ENCODE peak calls at places on chromosomes 1 and 21, in six cellular contexts. One of them, this sample, is unnamed.

GRCh38 chr1:65979145-65979544 is 186.4 kb downstream of the PDE4B start:
- DNase-seq in CD8-positive, alpha-beta T cell: no peak
- DNase-seq in lung: no peak
- DNase-seq in spleen: no peak
- DNase-seq in epithelial cell of esophagus: no peak
- DNase-seq in DND-41: no peak
- DNase-seq in this sample: no peak

GRCh38 chr21:44985441-44986401 is 45.9 kb downstream of the SLX9 start:
- DNase-seq in CD8-positive, alpha-beta T cell: no peak
- DNase-seq in DND-41: no peak
- DNase-seq in epithelial cell of esophagus: no peak
- DNase-seq in lung: no peak
- DNase-seq in spleen: peak
- DNase-seq in this sample: no peak

GRCh38 chr1:228064741-228065542 is 17.6 kb upstream of the ARF1 start:
- DNase-seq in CD8-positive, alpha-beta T cell: no peak
- DNase-seq in DND-41: no peak
- DNase-seq in epithelial cell of esophagus: no peak
- DNase-seq in lung: no peak
- DNase-seq in spleen: peak
- DNase-seq in this sample: no peak

GRCh38 chr1:29180497-29181412 is 945 bp downstream of the SRSF4 start:
- DNase-seq in CD8-positive, alpha-beta T cell: no peak
- DNase-seq in DND-41: no peak
- DNase-seq in lung: no peak
- DNase-seq in spleen: no peak
- DNase-seq in epithelial cell of esophagus: peak
- DNase-seq in this sample: peak

GRCh38 chr21:39676054-39676771 is 63.5 kb downstream of the B3GALT5 start:
- DNase-seq in spleen: no peak
- DNase-seq in DND-41: no peak
- DNase-seq in epithelial cell of esophagus: peak
- DNase-seq in CD8-positive, alpha-beta T cell: no peak
- DNase-seq in lung: no peak
- DNase-seq in this sample: peak

GRCh38 chr21:38833122-38833521 is 27.4 kb downstream of the ETS2 start:
- DNase-seq in CD8-positive, alpha-beta T cell: no peak
- DNase-seq in DND-41: no peak
- DNase-seq in lung: no peak
- DNase-seq in epithelial cell of esophagus: no peak
- DNase-seq in spleen: no peak
- DNase-seq in this sample: no peak

GRCh38 chr21:38351961-38352521 is 95.2 kb downstream of the KCNJ15 start:
- DNase-seq in spleen: no peak
- DNase-seq in epithelial cell of esophagus: peak
- DNase-seq in lung: no peak
- DNase-seq in DND-41: no peak
- DNase-seq in CD8-positive, alpha-beta T cell: no peak
- DNase-seq in this sample: no peak

GRCh38 chr1:76713535-76713934 is 153.7 kb upstream of the ST6GALNAC5 start:
- DNase-seq in DND-41: no peak
- DNase-seq in spleen: no peak
- DNase-seq in CD8-positive, alpha-beta T cell: no peak
- DNase-seq in epithelial cell of esophagus: no peak
- DNase-seq in lung: no peak
- DNase-seq in this sample: no peak

GRCh38 chr1:228804640-228805413 is 69.5 kb downstream of the RHOU start:
- DNase-seq in spleen: no peak
- DNase-seq in epithelial cell of esophagus: no peak
- DNase-seq in lung: no peak
- DNase-seq in DND-41: peak
- DNase-seq in CD8-positive, alpha-beta T cell: no peak
- DNase-seq in this sample: peak

GRCh38 chr1:112268408-112268807 is 127.6 kb upstream of the CTTNBP2NL start:
- DNase-seq in lung: no peak
- DNase-seq in spleen: no peak
- DNase-seq in DND-41: no peak
- DNase-seq in epithelial cell of esophagus: peak
- DNase-seq in CD8-positive, alpha-beta T cell: no peak
- DNase-seq in this sample: no peak

GRCh38 chr1:174358344-174358743 is 89.4 kb upstream of the GPR52 start:
- DNase-seq in spleen: no peak
- DNase-seq in CD8-positive, alpha-beta T cell: no peak
- DNase-seq in DND-41: no peak
- DNase-seq in lung: no peak
- DNase-seq in epithelial cell of esophagus: peak
- DNase-seq in this sample: no peak

GRCh38 chr1:10399487-10399917 is 638 bp downstream of the PGD start:
- DNase-seq in CD8-positive, alpha-beta T cell: no peak
- DNase-seq in spleen: peak
- DNase-seq in DND-41: no peak
- DNase-seq in epithelial cell of esophagus: peak
- DNase-seq in lung: no peak
- DNase-seq in this sample: no peak

GRCh38 chr1:107196973-107197562 is 56.2 kb downstream of the NTNG1 start:
- DNase-seq in lung: no peak
- DNase-seq in CD8-positive, alpha-beta T cell: no peak
- DNase-seq in epithelial cell of esophagus: peak
- DNase-seq in spleen: no peak
- DNase-seq in DND-41: peak
- DNase-seq in this sample: peak

GRCh38 chr1:29043270-29043971 is 80.3 kb downstream of the TMEM200B start:
- DNase-seq in CD8-positive, alpha-beta T cell: no peak
- DNase-seq in lung: no peak
- DNase-seq in DND-41: no peak
- DNase-seq in spleen: no peak
- DNase-seq in epithelial cell of esophagus: no peak
- DNase-seq in this sample: no peak

GRCh38 chr1:78676347-78676982 is 26.8 kb downstream of the IFI44 start:
- DNase-seq in CD8-positive, alpha-beta T cell: no peak
- DNase-seq in lung: peak
- DNase-seq in DND-41: peak
- DNase-seq in spleen: no peak
- DNase-seq in epithelial cell of esophagus: peak
- DNase-seq in this sample: peak

GRCh38 chr21:33866851-33867250 is 48.8 kb downstream of the ATP5PO start:
- DNase-seq in epithelial cell of esophagus: no peak
- DNase-seq in CD8-positive, alpha-beta T cell: no peak
- DNase-seq in spleen: peak
- DNase-seq in lung: no peak
- DNase-seq in DND-41: no peak
- DNase-seq in this sample: no peak

GRCh38 chr1:3675436-3675835 is 23.1 kb downstream of the TP73 start:
- DNase-seq in lung: no peak
- DNase-seq in DND-41: no peak
- DNase-seq in CD8-positive, alpha-beta T cell: no peak
- DNase-seq in epithelial cell of esophagus: no peak
- DNase-seq in spleen: peak
- DNase-seq in this sample: no peak

DNA sequence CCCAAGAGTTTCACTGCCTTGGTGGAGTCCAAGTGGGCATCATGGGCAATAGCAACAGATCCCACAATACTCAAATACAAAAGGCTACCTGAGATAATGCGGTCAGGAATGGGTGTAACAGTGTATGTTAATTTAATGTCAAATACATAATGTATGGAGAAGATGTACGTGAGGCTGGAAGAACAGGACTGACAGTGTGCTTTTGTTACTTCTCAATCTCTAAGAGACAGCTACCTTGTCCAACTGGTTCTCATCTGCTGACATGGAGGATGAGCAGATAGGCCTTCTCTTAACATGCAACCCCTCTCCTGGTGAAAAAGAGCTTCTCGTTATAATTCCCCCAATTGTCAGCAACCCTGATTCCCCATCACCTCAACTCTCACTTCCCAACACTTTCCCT is 167.1 kb downstream of the APP start:
- DNase-seq in CD8-positive, alpha-beta T cell: no peak
- DNase-seq in spleen: no peak
- DNase-seq in DND-41: no peak
- DNase-seq in epithelial cell of esophagus: peak
- DNase-seq in lung: no peak
- DNase-seq in this sample: no peak
- TF ChIP-seq CTCF in CD8-positive, alpha-beta T cell: no peak
- TF ChIP-seq CTCF in spleen: no peak
- TF ChIP-seq CTCF in DND-41: no peak
- TF ChIP-seq CTCF in epithelial cell of esophagus: no peak
- TF ChIP-seq CTCF in lung: no peak
- TF ChIP-seq CTCF in this sample: no peak

GRCh38 chr1:26094076-26094669 is 17.5 kb upstream of the PDIK1L start:
- DNase-seq in epithelial cell of esophagus: no peak
- DNase-seq in CD8-positive, alpha-beta T cell: no peak
- DNase-seq in spleen: no peak
- DNase-seq in DND-41: no peak
- DNase-seq in lung: no peak
- DNase-seq in this sample: no peak
- H3K4me3 ChIP-seq in epithelial cell of esophagus: no peak
- H3K4me3 ChIP-seq in CD8-positive, alpha-beta T cell: no peak
- H3K4me3 ChIP-seq in spleen: no peak
- H3K4me3 ChIP-seq in DND-41: no peak
- H3K4me3 ChIP-seq in lung: no peak
- H3K4me3 ChIP-seq in this sample: no peak

DNA sequence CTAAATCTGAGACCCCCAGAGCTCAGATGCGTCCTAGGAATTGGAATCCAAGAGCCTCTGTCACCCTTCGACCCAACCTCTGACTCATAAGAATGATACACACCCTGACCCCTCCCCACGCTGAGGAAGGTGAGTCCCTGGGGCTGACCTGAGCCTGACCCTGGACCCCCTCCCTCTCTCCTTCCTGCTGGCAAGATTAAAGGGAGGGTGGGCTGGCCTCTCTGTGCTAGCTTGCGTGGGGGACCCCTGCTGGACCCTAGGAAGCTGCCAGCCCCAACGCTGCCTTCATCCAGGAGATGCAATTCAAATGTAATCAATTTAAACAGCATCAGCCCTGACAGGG is 627 bp downstream of the PLEKHA6 start:
- DNase-seq in spleen: no peak
- DNase-seq in DND-41: no peak
- DNase-seq in CD8-positive, alpha-beta T cell: no peak
- DNase-seq in epithelial cell of esophagus: no peak
- DNase-seq in lung: no peak
- DNase-seq in this sample: no peak
- TF ChIP-seq CTCF in spleen: no peak
- TF ChIP-seq CTCF in DND-41: no peak
- TF ChIP-seq CTCF in CD8-positive, alpha-beta T cell: no peak
- TF ChIP-seq CTCF in epithelial cell of esophagus: no peak
- TF ChIP-seq CTCF in lung: no peak
- TF ChIP-seq CTCF in this sample: no peak

DNA sequence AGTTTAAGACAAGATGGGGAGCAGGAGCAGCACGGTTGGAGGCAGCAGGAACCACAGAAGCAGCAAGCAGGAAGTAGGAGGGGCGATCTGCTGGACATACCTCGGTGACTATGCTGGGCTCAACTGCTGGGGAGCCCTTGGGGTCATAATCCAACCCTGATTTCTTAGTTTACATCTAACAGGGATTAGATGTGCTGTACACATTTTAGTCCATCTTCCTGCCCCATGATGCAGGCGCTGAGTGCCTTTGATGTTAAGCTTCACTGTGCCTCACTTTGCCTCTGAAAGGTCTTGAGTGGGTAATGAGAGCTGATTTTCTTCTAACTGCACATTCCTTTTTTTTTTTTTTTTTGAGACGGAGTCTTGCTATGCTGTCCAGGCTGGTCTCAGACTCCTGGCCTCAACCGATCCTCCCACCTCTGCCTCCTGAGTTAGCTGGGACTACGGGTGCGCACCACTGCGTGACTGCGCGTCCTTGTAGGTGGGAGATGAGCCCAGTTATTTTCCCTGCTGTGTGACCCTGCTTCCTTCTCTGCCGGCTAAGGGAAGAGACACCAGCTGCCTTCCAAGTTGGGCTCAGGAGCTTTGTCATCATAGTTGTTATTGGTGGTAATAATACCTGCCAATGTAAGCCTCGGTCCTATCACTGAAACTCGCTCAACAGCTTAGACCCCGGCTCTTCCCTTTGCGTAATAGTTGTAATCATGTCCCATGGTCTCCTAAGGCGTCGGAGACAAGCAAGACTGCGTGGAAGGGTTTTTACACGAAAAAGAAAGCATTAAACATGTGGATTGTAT is 1.1 kb upstream of the RCAN3 start:
- DNase-seq in CD8-positive, alpha-beta T cell: no peak
- DNase-seq in spleen: peak
- DNase-seq in epithelial cell of esophagus: peak
- DNase-seq in lung: no peak
- DNase-seq in DND-41: no peak
- DNase-seq in this sample: peak
- H3K4me3 ChIP-seq in CD8-positive, alpha-beta T cell: peak
- H3K4me3 ChIP-seq in spleen: peak
- H3K4me3 ChIP-seq in epithelial cell of esophagus: peak
- H3K4me3 ChIP-seq in lung: no peak
- H3K4me3 ChIP-seq in DND-41: peak
- H3K4me3 ChIP-seq in this sample: peak

DNA sequence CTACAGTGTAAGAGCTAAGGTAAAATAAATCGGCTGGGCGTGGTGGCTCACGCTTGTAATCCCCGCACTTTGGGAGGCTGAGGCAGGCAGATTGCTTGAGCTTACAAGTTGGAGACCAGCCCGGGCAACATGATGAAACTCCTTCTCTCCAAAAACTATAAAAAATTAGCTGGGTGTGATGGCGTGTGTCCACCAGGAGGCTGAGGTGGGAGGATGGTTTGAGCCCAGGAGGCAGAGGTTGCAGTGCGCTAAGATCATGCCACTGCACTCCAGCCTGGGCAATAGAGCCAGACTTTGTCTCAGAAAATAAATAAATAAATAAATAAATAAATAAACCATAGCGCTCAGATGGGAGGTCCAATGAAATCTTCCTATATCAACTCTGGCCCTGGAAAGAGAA is 16.7 kb upstream of the FAM110D start:
- DNase-seq in lung: no peak
- DNase-seq in DND-41: no peak
- DNase-seq in spleen: no peak
- DNase-seq in CD8-positive, alpha-beta T cell: no peak
- DNase-seq in epithelial cell of esophagus: no peak
- DNase-seq in this sample: no peak
- TF ChIP-seq CTCF in lung: no peak
- TF ChIP-seq CTCF in DND-41: no peak
- TF ChIP-seq CTCF in spleen: no peak
- TF ChIP-seq CTCF in CD8-positive, alpha-beta T cell: no peak
- TF ChIP-seq CTCF in epithelial cell of esophagus: no peak
- TF ChIP-seq CTCF in this sample: no peak

GRCh38 chr21:46154155-46154954 is 1.0 kb downstream of the FTCD start:
- DNase-seq in epithelial cell of esophagus: no peak
- DNase-seq in DND-41: no peak
- DNase-seq in lung: no peak
- DNase-seq in spleen: peak
- DNase-seq in CD8-positive, alpha-beta T cell: no peak
- DNase-seq in this sample: no peak

GRCh38 chr21:46151989-46152938 is 3.1 kb downstream of the FTCD start:
- DNase-seq in spleen: peak
- DNase-seq in epithelial cell of esophagus: no peak
- DNase-seq in DND-41: no peak
- DNase-seq in CD8-positive, alpha-beta T cell: no peak
- DNase-seq in lung: no peak
- DNase-seq in this sample: no peak

GRCh38 chr21:46153259-46154154 is 1.9 kb downstream of the FTCD start:
- DNase-seq in spleen: peak
- DNase-seq in CD8-positive, alpha-beta T cell: peak
- DNase-seq in epithelial cell of esophagus: peak
- DNase-seq in lung: no peak
- DNase-seq in DND-41: no peak
- DNase-seq in this sample: peak

GRCh38 chr21:46151261-46151988 is 4.0 kb downstream of the FTCD start:
- DNase-seq in DND-41: no peak
- DNase-seq in epithelial cell of esophagus: no peak
- DNase-seq in spleen: peak
- DNase-seq in lung: no peak
- DNase-seq in CD8-positive, alpha-beta T cell: no peak
- DNase-seq in this sample: no peak

GRCh38 chr21:46152939-46153258 is 2.5 kb downstream of the FTCD start:
- DNase-seq in spleen: peak
- DNase-seq in CD8-positive, alpha-beta T cell: no peak
- DNase-seq in DND-41: no peak
- DNase-seq in lung: no peak
- DNase-seq in epithelial cell of esophagus: no peak
- DNase-seq in this sample: no peak
- H3K4me3 ChIP-seq in spleen: no peak
- H3K4me3 ChIP-seq in CD8-positive, alpha-beta T cell: no peak
- H3K4me3 ChIP-seq in DND-41: no peak
- H3K4me3 ChIP-seq in lung: no peak
- H3K4me3 ChIP-seq in epithelial cell of esophagus: peak
- H3K4me3 ChIP-seq in this sample: no peak